ENCODE peak calls at places on chromosomes 13 and 19, in seven cellular contexts. T is sciatic nerve; G is renal cortical epithelial cell; U is stimulated activated CD4-positive, alpha-beta T cell treated with anti-CD3 and anti-CD28 coated beads, Interleukin-2, amount 100 ng/mL, for 24 hours; N is iPS DF 6.9; J is fibroblast of the aortic adventitia; I is T-helper 1 cell. R is an unnamed sample.

GRCh38 chr13:35723820-35724219 is 247.3 kb upstream of the MAB21L1 start:
- DNase-seq in G (no peak), N (no peak), U (no peak), I (no peak), J (peak; percentile 68), T (no peak), R (no peak)

GRCh38 chr13:29852464-29853054 is 2.1 kb upstream of the UBL3 start:
- DNase-seq in T (no peak), N (no peak), G (no peak), J (peak; percentile 38), I (no peak), U (no peak), R (no peak)

GRCh38 chr19:5624741-5625140 is 1.9 kb downstream of the SAFB start:
- DNase-seq in U (no peak), I (no peak), N (no peak), J (no peak), G (no peak), T (no peak), R (no peak)

GRCh38 chr19:51799311-51799997 is 4.5 kb downstream of the FPR3 start:
- DNase-seq in I (no peak), G (peak; percentile 1), U (no peak), J (peak; percentile 98), T (peak; percentile 72), N (no peak), R (peak; percentile 62)

GRCh38 chr19:16273005-16273404 is 51.6 kb upstream of the KLF2 start:
- DNase-seq in G (no peak), I (no peak), U (no peak), J (peak; percentile 30), N (no peak), T (no peak), R (no peak)

GRCh38 chr19:17079710-17080440 is 4.3 kb downstream of the MYO9B start:
- DNase-seq in T (no peak), G (peak; percentile 92), J (peak; percentile 99), N (no peak), I (peak; percentile 37), U (peak; percentile 73), R (peak; percentile 40)

GRCh38 chr19:51016798-51017683 is 2.5 kb downstream of the KLK10 start:
- DNase-seq in T (peak; percentile 80), G (no peak), I (peak; percentile 34), U (peak; percentile 85), N (peak; percentile 87), J (peak; percentile 39), R (no peak)

GRCh38 chr13:53112522-53112921 is 83.9 kb downstream of the OLFM4 start:
- DNase-seq in J (no peak), I (no peak), G (no peak), N (no peak), U (no peak), T (no peak), R (no peak)

GRCh38 chr13:59641261-59641660 is 522.5 kb downstream of the DIAPH3 start:
- DNase-seq in G (no peak), T (no peak), I (no peak), N (peak; percentile 25), U (no peak), J (no peak), R (no peak)

GRCh38 chr19:55638864-55639359 is 1.9 kb upstream of the ZNF580 start:
- DNase-seq in I (no peak), J (no peak), N (no peak), G (no peak), U (peak; percentile 67), T (no peak), R (peak; percentile 50)

GRCh38 chr19:36041831-36042230 is 9.2 kb upstream of the CLIP3 start:
- DNase-seq in N (no peak), G (peak; percentile 87), I (no peak), T (no peak), U (no peak), J (peak; percentile 89), R (no peak)

GRCh38 chr19:5977222-5977784 is 637 bp downstream of the RANBP3 start:
- DNase-seq in I (no peak), T (no peak), U (peak; percentile 33), G (no peak), N (no peak), J (no peak), R (no peak)

GRCh38 chr19:17125728-17126677 is 50.4 kb downstream of the MYO9B start:
- DNase-seq in J (peak; percentile 49), N (no peak), G (no peak), T (peak; percentile 88), U (peak; percentile 64), I (peak; percentile 69), R (peak; percentile 55)

GRCh38 chr13:37618554-37618953 is 20.0 kb upstream of the POSTN start:
- DNase-seq in N (no peak), U (no peak), I (no peak), T (no peak), G (peak; percentile 63), J (peak; percentile 89), R (no peak)

GRCh38 chr13:110305949-110306339 is 1.0 kb downstream of the COL4A1 start:
- DNase-seq in G (no peak), U (no peak), J (peak; percentile 43), N (no peak), T (no peak), I (no peak), R (no peak)

GRCh38 chr19:46478356-46478986 is 7.1 kb upstream of the PNMA8A start:
- DNase-seq in N (no peak), T (no peak), I (no peak), G (no peak), J (peak; percentile 52), U (no peak), R (no peak)

GRCh38 chr13:108690726-108691125 is 61.3 kb downstream of the MYO16 start:
- DNase-seq in N (no peak), J (no peak), U (no peak), I (no peak), G (no peak), T (no peak), R (no peak)

GRCh38 chr19:13788991-13789390 is 6.3 kb upstream of the ZSWIM4 start:
- DNase-seq in N (no peak), I (no peak), G (no peak), T (no peak), U (no peak), J (peak; percentile 80), R (no peak)

GRCh38 chr19:2775556-2776430 is 7.3 kb downstream of the SGTA start:
- DNase-seq in G (peak; percentile 62), J (no peak), I (peak; percentile 35), N (no peak), U (peak; percentile 81), T (peak; percentile 82), R (peak; percentile 57)

GRCh38 chr19:584240-585001 is 5.3 kb upstream of the HCN2 start:
- DNase-seq in T (no peak), U (peak; percentile 73), J (peak; percentile 20), G (no peak), N (peak; percentile 68), I (peak; percentile 65), R (no peak)

GRCh38 chr13:112062047-112062618 is 4.8 kb upstream of the SOX1 start:
- DNase-seq in N (no peak), I (no peak), J (no peak), T (no peak), G (no peak), U (no peak), R (no peak)

R was measured in gastrocnemius medialis.